ENCODE peak calls at places on chromosomes 11 and 22, in six cellular contexts. One of them, this sample, is unnamed. For H3K36me3, the result is how much of the 10 kb centered on the place peaks cover.

GRCh38 chr11:134725211-134725610 is 313.2 kb upstream of the B3GAT1 start:
- DNase-seq in fibroblast of lung: no peak
- DNase-seq in IMR-90: no peak
- DNase-seq in stomach: no peak
- DNase-seq in colonic mucosa: no peak
- DNase-seq in breast epithelium: no peak
- DNase-seq in this sample: no peak

GRCh38 chr11:60835472-60835871 is 6.4 kb upstream of the CCDC86 start:
- DNase-seq in breast epithelium: no peak
- DNase-seq in stomach: no peak
- DNase-seq in fibroblast of lung: no peak
- DNase-seq in IMR-90: peak
- DNase-seq in colonic mucosa: no peak
- DNase-seq in this sample: no peak

GRCh38 chr11:47394322-47395224 is 13.8 kb upstream of the SLC39A13 start:
- DNase-seq in colonic mucosa: no peak
- DNase-seq in stomach: peak
- DNase-seq in fibroblast of lung: no peak
- DNase-seq in IMR-90: peak
- DNase-seq in breast epithelium: peak
- DNase-seq in this sample: no peak

GRCh38 chr22:38414009-38414395 is 41.0 kb downstream of the KCNJ4 start:
- DNase-seq in stomach: no peak
- DNase-seq in IMR-90: no peak
- DNase-seq in colonic mucosa: no peak
- DNase-seq in fibroblast of lung: no peak
- DNase-seq in breast epithelium: no peak
- DNase-seq in this sample: no peak

GRCh38 chr11:133900176-133901105 is 55.1 kb upstream of the SPATA19 start:
- DNase-seq in IMR-90: no peak
- DNase-seq in breast epithelium: no peak
- DNase-seq in stomach: peak
- DNase-seq in colonic mucosa: no peak
- DNase-seq in fibroblast of lung: no peak
- DNase-seq in this sample: no peak

GRCh38 chr22:39940757-39941305 is 19.4 kb upstream of the TMA7B start:
- DNase-seq in IMR-90: no peak
- DNase-seq in breast epithelium: no peak
- DNase-seq in stomach: no peak
- DNase-seq in fibroblast of lung: no peak
- DNase-seq in colonic mucosa: no peak
- DNase-seq in this sample: peak

GRCh38 chr11:61919841-61920631 is 2.7 kb upstream of the RAB3IL1 start:
- DNase-seq in IMR-90: no peak
- DNase-seq in fibroblast of lung: no peak
- DNase-seq in breast epithelium: no peak
- DNase-seq in stomach: no peak
- DNase-seq in colonic mucosa: no peak
- DNase-seq in this sample: no peak

GRCh38 chr11:58465690-58466089 is 23.7 kb upstream of the OR5B12 start:
- DNase-seq in breast epithelium: no peak
- DNase-seq in IMR-90: no peak
- DNase-seq in stomach: no peak
- DNase-seq in fibroblast of lung: no peak
- DNase-seq in colonic mucosa: no peak
- DNase-seq in this sample: no peak

GRCh38 chr11:117197516-117198456 is 1.4 kb upstream of the TAGLN start:
- DNase-seq in fibroblast of lung: peak
- DNase-seq in colonic mucosa: peak
- DNase-seq in IMR-90: peak
- DNase-seq in breast epithelium: no peak
- DNase-seq in stomach: peak
- DNase-seq in this sample: peak
- TF ChIP-seq CTCF in fibroblast of lung: peak
- TF ChIP-seq CTCF in colonic mucosa: peak
- TF ChIP-seq CTCF in IMR-90: peak
- TF ChIP-seq CTCF in breast epithelium: peak
- TF ChIP-seq CTCF in stomach: peak
- TF ChIP-seq CTCF in this sample: peak

GRCh38 chr11:13698147-13698546 is 29.7 kb downstream of the FAR1 start:
- DNase-seq in breast epithelium: no peak
- DNase-seq in IMR-90: no peak
- DNase-seq in colonic mucosa: no peak
- DNase-seq in fibroblast of lung: no peak
- DNase-seq in stomach: no peak
- DNase-seq in this sample: no peak
- H3K36me3 ChIP-seq in breast epithelium: under half
- H3K36me3 ChIP-seq in IMR-90: under half
- H3K36me3 ChIP-seq in colonic mucosa: under half
- H3K36me3 ChIP-seq in fibroblast of lung: under half
- H3K36me3 ChIP-seq in stomach: under half
- H3K36me3 ChIP-seq in this sample: under half

GRCh38 chr11:131254254-131254653 is 116.2 kb upstream of the NTM start:
- DNase-seq in stomach: no peak
- DNase-seq in fibroblast of lung: no peak
- DNase-seq in IMR-90: no peak
- DNase-seq in colonic mucosa: no peak
- DNase-seq in breast epithelium: no peak
- DNase-seq in this sample: peak
- H3K4me3 ChIP-seq in stomach: no peak
- H3K4me3 ChIP-seq in fibroblast of lung: no peak
- H3K4me3 ChIP-seq in IMR-90: no peak
- H3K4me3 ChIP-seq in colonic mucosa: no peak
- H3K4me3 ChIP-seq in breast epithelium: no peak
- H3K4me3 ChIP-seq in this sample: peak

DNA sequence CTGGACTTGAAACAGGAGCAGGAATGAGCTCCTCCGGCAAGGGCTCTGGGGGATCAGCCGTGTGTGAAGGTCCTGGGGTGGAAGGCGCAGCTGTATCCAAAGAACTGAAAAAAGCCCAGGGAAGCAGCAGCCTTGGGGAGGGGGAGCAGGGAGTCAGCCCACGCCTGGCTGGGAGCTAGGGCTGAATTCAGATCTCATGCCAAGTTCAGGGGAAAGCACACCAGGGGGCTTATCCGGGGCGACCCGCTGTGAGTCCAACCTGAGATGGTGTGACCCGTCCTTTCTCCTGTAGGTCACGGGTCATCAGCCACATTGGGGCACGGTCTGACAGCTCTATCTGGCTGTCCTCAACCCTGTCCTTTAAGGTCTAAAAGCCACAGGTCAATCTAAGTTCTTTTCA is 18.1 kb downstream of the TP53AIP1 start:
- DNase-seq in fibroblast of lung: no peak
- DNase-seq in breast epithelium: no peak
- DNase-seq in colonic mucosa: no peak
- DNase-seq in IMR-90: no peak
- DNase-seq in stomach: no peak
- DNase-seq in this sample: no peak
- TF ChIP-seq CTCF in fibroblast of lung: no peak
- TF ChIP-seq CTCF in breast epithelium: no peak
- TF ChIP-seq CTCF in colonic mucosa: no peak
- TF ChIP-seq CTCF in IMR-90: no peak
- TF ChIP-seq CTCF in stomach: no peak
- TF ChIP-seq CTCF in this sample: no peak

GRCh38 chr11:78094250-78094649 is 14.6 kb upstream of the NDUFC2 start:
- DNase-seq in breast epithelium: no peak
- DNase-seq in fibroblast of lung: no peak
- DNase-seq in colonic mucosa: no peak
- DNase-seq in stomach: no peak
- DNase-seq in IMR-90: no peak
- DNase-seq in this sample: no peak

GRCh38 chr11:78097666-78098385 is 18.2 kb upstream of the NDUFC2 start:
- DNase-seq in stomach: no peak
- DNase-seq in fibroblast of lung: no peak
- DNase-seq in IMR-90: no peak
- DNase-seq in colonic mucosa: no peak
- DNase-seq in breast epithelium: no peak
- DNase-seq in this sample: no peak

GRCh38 chr11:78101073-78101472 is 21.4 kb upstream of the NDUFC2 start:
- DNase-seq in stomach: no peak
- DNase-seq in fibroblast of lung: peak
- DNase-seq in breast epithelium: no peak
- DNase-seq in IMR-90: peak
- DNase-seq in colonic mucosa: no peak
- DNase-seq in this sample: no peak

GRCh38 chr11:78100276-78101040 is 20.8 kb upstream of the NDUFC2 start:
- DNase-seq in IMR-90: no peak
- DNase-seq in stomach: no peak
- DNase-seq in fibroblast of lung: no peak
- DNase-seq in colonic mucosa: no peak
- DNase-seq in breast epithelium: no peak
- DNase-seq in this sample: no peak

GRCh38 chr11:78099671-78100070 is 20.0 kb upstream of the NDUFC2 start:
- DNase-seq in colonic mucosa: no peak
- DNase-seq in breast epithelium: no peak
- DNase-seq in stomach: no peak
- DNase-seq in IMR-90: no peak
- DNase-seq in fibroblast of lung: no peak
- DNase-seq in this sample: no peak
- H3K36me3 ChIP-seq in colonic mucosa: under half
- H3K36me3 ChIP-seq in breast epithelium: under half
- H3K36me3 ChIP-seq in stomach: half or more
- H3K36me3 ChIP-seq in IMR-90: under half
- H3K36me3 ChIP-seq in fibroblast of lung: under half
- H3K36me3 ChIP-seq in this sample: under half